ENCODE peak calls at places on chromosomes 1 and 21, in six cellular contexts. C is HCT116, W is GM23248, D is IMR-90, Y is OCI-LY7, B is HepG2. N is an unnamed sample. For H3K4me1, the result is how much of the 10 kb centered on the place peaks cover.

GRCh38 chr1:3642921-3643675 is 6.8 kb downstream of the WRAP73 start:
- DNase-seq in C (no peak), W (no peak), D (no peak), Y (no peak), B (no peak), N (no peak)

GRCh38 chr1:53294557-53294956 is 33.3 kb downstream of the LRP8 start:
- DNase-seq in C (no peak), W (peak), D (peak), Y (no peak), B (no peak), N (peak)

GRCh38 chr1:156897078-156897825 is 3.7 kb downstream of the PEAR1 start:
- DNase-seq in C (no peak), W (peak), D (peak), Y (no peak), B (no peak), N (peak)

GRCh38 chr1:93681095-93681548 is 515 bp downstream of the BCAR3 start:
- DNase-seq in C (no peak), W (no peak), D (peak), Y (peak), B (no peak), N (peak)

GRCh38 chr1:181208076-181208475 is 119.6 kb downstream of the IER5 start:
- DNase-seq in C (no peak), W (no peak), D (no peak), Y (no peak), B (no peak), N (peak)

GRCh38 chr21:45892156-45892919 is 89.2 kb upstream of the COL6A1 start:
- DNase-seq in C (no peak), W (no peak), D (no peak), Y (peak), B (no peak), N (no peak)

GRCh38 chr1:183653876-183654451 is 848 bp upstream of the APOBEC4 start:
- DNase-seq in C (no peak), W (no peak), D (no peak), Y (no peak), B (no peak), N (no peak)

GRCh38 chr1:10415211-10415930 is 14.9 kb upstream of the CENPS start:
- DNase-seq in C (no peak), W (peak), D (peak), Y (no peak), B (peak), N (peak)

GRCh38 chr1:204650911-204651570 is 34.5 kb downstream of the LRRN2 start:
- DNase-seq in C (no peak), W (peak), D (no peak), Y (no peak), B (no peak), N (no peak)

GRCh38 chr1:201941420-201942128 is 4.8 kb downstream of the LMOD1 start:
- DNase-seq in C (no peak), W (no peak), D (no peak), Y (no peak), B (peak), N (no peak)

GRCh38 chr1:17369466-17369865 is 2.5 kb upstream of the PADI6 start:
- DNase-seq in C (no peak), W (peak), D (peak), Y (no peak), B (no peak), N (peak)

DNA sequence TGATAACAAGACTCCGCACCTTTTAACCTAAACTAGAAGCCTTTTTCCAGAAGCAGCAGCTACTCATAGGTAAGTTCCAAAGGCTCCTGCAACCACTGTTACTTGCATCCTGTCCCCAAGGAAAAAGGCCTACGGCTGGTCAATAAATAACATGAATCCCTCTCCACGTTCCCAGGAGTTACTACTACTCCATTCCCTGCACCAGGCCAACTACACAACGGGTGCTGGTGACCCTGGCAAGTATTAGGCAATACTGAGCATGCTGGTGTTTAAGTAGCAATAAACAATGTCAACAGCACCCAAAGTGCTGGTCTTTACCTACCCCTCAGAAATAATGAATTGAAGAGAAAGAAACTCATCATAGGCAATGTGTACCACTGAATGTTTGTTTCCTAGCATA is 7.7 kb downstream of the GNG12 start:
- DNase-seq in C (no peak), W (no peak), D (no peak), Y (no peak), B (no peak), N (no peak)
- H3K4me1 ChIP-seq in C (under half), W (under half), D (under half), Y (under half), B (under half), N (under half)

DNA sequence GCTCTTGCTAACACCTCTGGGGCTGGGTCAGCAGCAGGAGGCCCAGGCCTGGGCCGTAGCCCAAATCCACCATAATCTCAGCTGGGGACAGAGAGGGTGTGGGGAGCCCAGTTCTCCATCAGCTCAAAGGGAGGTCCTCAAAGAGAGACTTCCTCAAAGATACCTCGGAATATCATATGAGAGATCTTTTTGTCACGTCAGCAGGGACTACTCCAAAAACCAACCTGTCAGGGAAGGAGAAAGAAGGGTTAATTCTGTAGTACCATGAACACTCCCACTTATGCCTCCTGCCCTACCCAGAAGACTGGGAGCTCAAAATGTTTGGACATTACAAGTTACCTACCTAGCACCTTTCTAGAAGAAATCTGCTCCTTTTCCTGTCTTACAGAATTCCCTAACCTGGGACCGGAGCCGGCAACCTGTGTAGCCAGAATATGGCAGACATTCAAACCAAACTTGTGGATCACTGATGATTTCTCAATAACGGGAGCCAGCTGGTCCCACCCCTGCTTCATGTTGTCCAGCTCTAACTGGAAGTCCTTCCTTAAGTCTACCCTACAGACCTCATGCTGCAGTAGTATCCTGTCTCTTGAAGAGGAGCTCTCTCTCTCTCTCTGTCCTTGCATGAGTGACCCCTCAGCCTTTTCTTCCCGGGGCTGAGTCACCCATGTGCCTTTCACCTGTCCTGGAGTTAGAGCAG is 4.8 kb downstream of the RSPO1 start:
- DNase-seq in C (no peak), W (no peak), D (no peak), Y (no peak), B (no peak), N (no peak)
- H3K27ac ChIP-seq in C (no peak), W (no peak), D (no peak), Y (no peak), B (no peak), N (no peak)

DNA sequence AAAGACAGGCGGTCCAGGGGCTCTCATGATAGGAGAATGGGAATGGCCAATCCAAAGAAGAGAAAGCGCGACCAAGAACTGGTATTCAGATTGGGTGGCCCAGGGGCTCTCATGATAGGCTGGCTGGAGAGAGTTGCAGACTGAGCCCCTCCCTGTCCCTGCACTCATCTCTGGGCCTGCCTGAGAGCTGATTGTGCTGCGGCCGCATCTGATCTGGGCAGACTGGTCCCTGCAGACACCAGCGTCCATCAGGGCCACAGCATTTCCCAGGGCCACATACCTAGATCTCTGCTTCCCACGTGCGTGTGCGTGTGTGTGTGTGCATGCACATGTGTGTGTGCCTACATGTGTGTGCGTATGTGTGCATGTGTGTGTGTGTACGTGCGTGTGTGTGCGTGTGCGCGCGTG is 30.4 kb upstream of the MAN1C1 start:
- DNase-seq in C (no peak), W (no peak), D (no peak), Y (no peak), B (no peak), N (no peak)
- H2AFZ ChIP-seq in C (no peak), W (no peak), D (no peak), Y (peak), B (no peak), N (no peak)

GRCh38 chr1:164768619-164769018 is 209.6 kb downstream of the PBX1 start:
- DNase-seq in C (no peak), W (no peak), D (no peak), Y (no peak), B (no peak), N (peak)
- H3K4me1 ChIP-seq in C (half or more), W (half or more), D (under half), Y (under half), B (under half), N (half or more)

N was measured in fibroblast of lung.